ENCODE peak calls at places on chromosomes 12 and 14, in nine cellular contexts. N is endothelial cell of umbilical vein, P is HepG2, H is stomach, F is sigmoid colon, K is HCT116, W is upper lobe of left lung, U is GM12878, V is spleen. E is an unnamed sample.

GRCh38 chr14:85058170-85058569 is 471.8 kb upstream of the FLRT2 start:
- DNase-seq in N (no peak), P (no peak), H (no peak), F (no peak), K (no peak), W (no peak), U (no peak), V (no peak), E (no peak)

GRCh38 chr12:52806169-52806811 is 7.6 kb downstream of the KRT4 start:
- DNase-seq in N (no peak), P (no peak), H (no peak), F (no peak), K (no peak), W (no peak), U (no peak), V (peak), E (no peak)

GRCh38 chr12:16417058-16417457 is 69.6 kb downstream of the MGST1 start:
- DNase-seq in N (no peak), P (no peak), H (no peak), F (no peak), K (no peak), W (no peak), U (no peak), V (no peak), E (no peak)

GRCh38 chr12:130439250-130439649 is 101.6 kb downstream of the PIWIL1 start:
- DNase-seq in N (no peak), P (no peak), H (no peak), F (peak), K (no peak), W (no peak), U (no peak), V (no peak), E (peak)

GRCh38 chr14:30889244-30889594 is 14.9 kb downstream of the COCH start:
- DNase-seq in N (no peak), P (no peak), H (no peak), F (no peak), K (no peak), W (no peak), U (no peak), V (no peak), E (no peak)

GRCh38 chr12:6186114-6186827 is 13.9 kb upstream of the CD9 start:
- DNase-seq in N (no peak), P (no peak), H (no peak), F (no peak), K (no peak), W (no peak), U (no peak), V (peak), E (no peak)

GRCh38 chr12:66107451-66107915 is 23.1 kb downstream of the LLPH start:
- DNase-seq in N (peak), P (peak), H (peak), F (peak), K (peak), W (no peak), U (peak), V (no peak), E (peak)

GRCh38 chr12:50603817-50604639 is 99.2 kb downstream of the DIP2B start:
- DNase-seq in N (peak), P (no peak), H (no peak), F (no peak), K (no peak), W (no peak), U (no peak), V (no peak), E (no peak)

GRCh38 chr12:76936562-76937185 is 57.9 kb upstream of the CSRP2 start:
- DNase-seq in N (no peak), P (no peak), H (no peak), F (no peak), K (no peak), W (no peak), U (no peak), V (no peak), E (no peak)

GRCh38 chr12:5257763-5258475 is 174.0 kb upstream of the NTF3 start:
- DNase-seq in N (no peak), P (no peak), H (no peak), F (no peak), K (no peak), W (peak), U (no peak), V (no peak), E (no peak)

GRCh38 chr14:85622106-85622505 is 92.2 kb downstream of the FLRT2 start:
- DNase-seq in N (no peak), P (no peak), H (no peak), F (no peak), K (no peak), W (no peak), U (no peak), V (no peak), E (no peak)

GRCh38 chr12:32052300-32052691 is 54.4 kb upstream of the BICD1 start:
- DNase-seq in N (no peak), P (no peak), H (no peak), F (no peak), K (no peak), W (no peak), U (no peak), V (no peak), E (no peak)

GRCh38 chr14:87483651-87484260 is 509.2 kb downstream of the GALC start:
- DNase-seq in N (no peak), P (no peak), H (peak), F (no peak), K (no peak), W (no peak), U (no peak), V (no peak), E (no peak)

GRCh38 chr14:96923003-96923402 is 125.8 kb downstream of the VRK1 start:
- DNase-seq in N (no peak), P (no peak), H (no peak), F (no peak), K (no peak), W (no peak), U (no peak), V (no peak), E (no peak)

GRCh38 chr14:96929969-96930368 is 132.8 kb downstream of the VRK1 start:
- DNase-seq in N (no peak), P (no peak), H (no peak), F (no peak), K (no peak), W (no peak), U (no peak), V (no peak), E (no peak)

GRCh38 chr14:96928779-96929380 is 131.7 kb downstream of the VRK1 start:
- DNase-seq in N (no peak), P (no peak), H (no peak), F (no peak), K (no peak), W (no peak), U (no peak), V (no peak), E (no peak)

GRCh38 chr14:96926006-96926405 is 128.8 kb downstream of the VRK1 start:
- DNase-seq in N (no peak), P (no peak), H (no peak), F (no peak), K (no peak), W (no peak), U (no peak), V (no peak), E (no peak)

DNA sequence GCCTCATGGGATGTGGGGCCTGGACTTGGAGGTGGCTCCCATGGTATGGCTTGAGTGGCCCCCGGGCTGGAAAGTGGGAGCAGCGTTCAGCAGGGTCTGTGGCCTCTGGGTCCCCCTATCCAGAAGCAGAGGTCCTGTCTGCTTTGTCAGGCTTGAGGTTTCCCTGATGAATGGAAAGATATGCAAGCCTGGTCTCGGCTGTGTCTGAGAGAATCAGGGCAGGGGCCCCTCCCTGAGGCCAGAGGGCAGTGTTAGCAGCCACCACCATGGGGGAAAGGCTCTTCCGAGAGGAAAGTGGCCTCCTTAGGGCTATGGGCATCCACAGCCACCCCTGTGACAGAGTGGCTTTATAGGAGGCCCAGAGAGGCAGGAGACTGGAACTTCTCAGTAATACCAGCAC is 128.2 kb downstream of the VRK1 start:
- DNase-seq in N (no peak), P (no peak), H (no peak), F (no peak), K (no peak), W (no peak), U (no peak), V (no peak), E (no peak)
- TF ChIP-seq POLR2AphosphoS5 in N (no peak), P (no peak), H (no peak), F (no peak), K (no peak), W (no peak), U (no peak), V (no peak), E (no peak)

GRCh38 chr14:64875350-64875749 is 4.4 kb downstream of the SPTB start:
- DNase-seq in N (no peak), P (no peak), H (no peak), F (no peak), K (no peak), W (no peak), U (no peak), V (no peak), E (no peak)
- TF ChIP-seq POLR2A in N (no peak), P (no peak), H (no peak), F (no peak), K (no peak), W (no peak), U (no peak), V (no peak), E (no peak)

GRCh38 chr14:35897616-35898111 is 71.5 kb downstream of the BRMS1L start:
- DNase-seq in N (no peak), P (peak), H (no peak), F (no peak), K (no peak), W (peak), U (no peak), V (no peak), E (no peak)
- H3K4me3 ChIP-seq in N (no peak), P (no peak), H (no peak), F (no peak), K (no peak), W (no peak), U (no peak), V (no peak), E (no peak)

DNA sequence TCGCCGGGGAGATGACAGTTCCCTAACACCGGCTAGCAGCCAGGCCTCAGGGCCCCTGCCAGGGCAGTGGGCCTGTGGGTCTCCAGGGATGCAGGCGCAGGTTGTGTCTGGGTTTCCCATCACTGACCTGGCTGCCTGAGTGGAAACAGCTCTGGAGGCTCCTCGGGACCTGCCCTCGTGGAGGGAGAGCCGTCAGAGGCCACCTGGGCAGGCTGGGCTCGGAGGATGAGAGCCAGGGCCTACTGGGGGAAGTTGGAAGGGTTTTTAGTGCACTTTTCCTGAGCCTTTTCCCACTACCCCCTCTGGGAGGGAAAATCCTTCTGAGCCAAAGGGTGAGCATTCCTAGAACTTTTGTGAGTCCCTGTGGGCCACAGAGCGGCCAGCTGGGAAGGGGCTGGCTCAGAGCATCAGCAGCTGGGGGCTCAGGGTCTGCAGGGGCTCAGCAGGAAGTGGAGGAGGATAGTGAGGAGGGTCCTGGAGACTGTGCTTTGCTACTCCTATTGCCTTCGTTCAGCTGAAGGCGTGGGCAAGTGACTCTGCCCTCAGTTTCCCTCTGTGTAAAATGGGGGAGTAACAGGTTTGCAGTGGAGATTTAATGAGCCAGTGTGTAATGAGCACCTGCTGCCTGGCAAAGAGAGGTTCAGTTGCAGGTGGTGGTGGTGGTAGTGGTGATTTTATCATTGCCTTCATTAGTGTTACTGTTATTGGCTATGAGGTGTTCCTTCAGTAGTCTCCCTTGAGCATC is 1.8 kb downstream of the SH2B3 start:
- DNase-seq in N (no peak), P (no peak), H (no peak), F (no peak), K (no peak), W (no peak), U (no peak), V (no peak), E (no peak)
- TF ChIP-seq POLR2AphosphoS5 in N (no peak), P (no peak), H (no peak), F (no peak), K (no peak), W (no peak), U (peak), V (peak), E (no peak)

GRCh38 chr12:49233842-49234526 is 30.9 kb upstream of the TUBA1C start:
- DNase-seq in N (no peak), P (no peak), H (peak), F (peak), K (no peak), W (peak), U (peak), V (peak), E (no peak)
- TF ChIP-seq POLR2A in N (no peak), P (no peak), H (no peak), F (peak), K (no peak), W (peak), U (peak), V (no peak), E (no peak)

DNA sequence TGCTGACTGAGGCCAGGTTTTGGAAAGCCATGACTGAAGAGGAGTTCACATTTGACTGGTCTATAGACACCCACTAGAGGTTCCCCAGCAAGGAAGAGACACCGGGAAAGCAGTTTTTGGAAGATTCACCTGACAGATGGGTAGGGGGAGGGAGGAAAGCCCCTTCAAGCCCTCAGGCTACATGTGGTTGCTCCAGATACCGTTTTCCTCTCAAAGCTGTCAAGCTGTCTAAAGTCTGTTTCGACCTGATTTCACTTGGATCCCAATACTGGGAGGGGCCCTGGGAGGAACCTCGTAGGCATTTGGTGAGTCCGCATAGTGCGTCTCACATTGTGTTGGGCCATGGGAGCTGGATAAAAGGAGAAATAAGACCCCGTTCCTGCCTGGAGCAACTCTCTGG is 1.7 kb upstream of the LRP1 start:
- DNase-seq in N (no peak), P (no peak), H (no peak), F (no peak), K (no peak), W (no peak), U (no peak), V (peak), E (no peak)
- H3K4me3 ChIP-seq in N (no peak), P (peak), H (no peak), F (no peak), K (peak), W (peak), U (no peak), V (no peak), E (no peak)

GRCh38 chr12:95803817-95804216 is 13.3 kb upstream of the NTN4 start:
- DNase-seq in N (no peak), P (no peak), H (no peak), F (no peak), K (no peak), W (no peak), U (no peak), V (no peak), E (no peak)

GRCh38 chr12:95804296-95804695 is 13.7 kb upstream of the NTN4 start:
- DNase-seq in N (no peak), P (no peak), H (no peak), F (no peak), K (no peak), W (no peak), U (no peak), V (no peak), E (no peak)

GRCh38 chr12:95808146-95808545 is 17.6 kb upstream of the NTN4 start:
- DNase-seq in N (no peak), P (no peak), H (no peak), F (no peak), K (no peak), W (no peak), U (no peak), V (no peak), E (no peak)

GRCh38 chr12:95805864-95806669 is 15.5 kb upstream of the NTN4 start:
- DNase-seq in N (peak), P (no peak), H (no peak), F (no peak), K (peak), W (no peak), U (no peak), V (no peak), E (no peak)

GRCh38 chr12:95802482-95803264 is 12.1 kb upstream of the NTN4 start:
- DNase-seq in N (peak), P (peak), H (no peak), F (no peak), K (peak), W (no peak), U (no peak), V (no peak), E (no peak)
- TF ChIP-seq POLR2AphosphoS5 in N (peak), P (no peak), H (no peak), F (no peak), K (no peak), W (no peak), U (no peak), V (no peak), E (no peak)